ENCODE peak calls at places on chromosomes 7 and 10, in five cellular contexts. E is heart left ventricle, S is stomach, K is HCT116, B is body of pancreas. W is an unnamed sample. For H3K36me3, the result is how much of the 10 kb centered on the place peaks cover.

GRCh38 chr10:22340362-22341189 is 4.7 kb upstream of the SPAG6 start:
- DNase-seq in E (peak), S (peak), K (peak), B (peak), W (peak)

GRCh38 chr7:102304668-102305067 is 18.0 kb downstream of the SH2B2 start:
- DNase-seq in E (no peak), S (no peak), K (no peak), B (no peak), W (peak)

GRCh38 chr10:75233444-75234016 is 2.2 kb downstream of the COMTD1 start:
- DNase-seq in E (no peak), S (no peak), K (no peak), B (no peak), W (no peak)

GRCh38 chr7:50603288-50603687 is 38.1 kb upstream of the DDC start:
- DNase-seq in E (no peak), S (no peak), K (no peak), B (no peak), W (no peak)

GRCh38 chr7:47327698-47328391 is 254.1 kb downstream of the TNS3 start:
- DNase-seq in E (peak), S (peak), K (no peak), B (peak), W (peak)

GRCh38 chr7:158074896-158075632 is 512.6 kb downstream of the PTPRN2 start:
- DNase-seq in E (no peak), S (no peak), K (no peak), B (no peak), W (no peak)

GRCh38 chr10:133276435-133277201 is at the start of gene ADAM8:
- DNase-seq in E (no peak), S (peak), K (no peak), B (peak), W (no peak)

GRCh38 chr10:80136134-80136571 is 3.6 kb downstream of the PLAC9 start:
- DNase-seq in E (peak), S (peak), K (no peak), B (no peak), W (peak)

GRCh38 chr10:93452143-93452542 is 30.0 kb downstream of the MYOF start:
- DNase-seq in E (no peak), S (no peak), K (no peak), B (no peak), W (no peak)

GRCh38 chr10:68871731-68872342 is 29.3 kb upstream of the DDX50 start:
- DNase-seq in E (no peak), S (no peak), K (no peak), B (peak), W (peak)

GRCh38 chr7:17299477-17299991 is 1.1 kb downstream of the AHR start:
- DNase-seq in E (no peak), S (no peak), K (no peak), B (no peak), W (no peak)

GRCh38 chr7:130364446-130364845 is 15.8 kb upstream of the CPA1 start:
- DNase-seq in E (no peak), S (no peak), K (no peak), B (peak), W (no peak)

GRCh38 chr7:130365511-130366441 is 14.5 kb upstream of the CPA1 start:
- DNase-seq in E (no peak), S (peak), K (no peak), B (peak), W (peak)

GRCh38 chr7:130366561-130366960 is 13.7 kb upstream of the CPA1 start:
- DNase-seq in E (no peak), S (no peak), K (no peak), B (no peak), W (no peak)

GRCh38 chr7:130363156-130363847 is 17.0 kb upstream of the CPA1 start:
- DNase-seq in E (no peak), S (no peak), K (peak), B (peak), W (no peak)

DNA sequence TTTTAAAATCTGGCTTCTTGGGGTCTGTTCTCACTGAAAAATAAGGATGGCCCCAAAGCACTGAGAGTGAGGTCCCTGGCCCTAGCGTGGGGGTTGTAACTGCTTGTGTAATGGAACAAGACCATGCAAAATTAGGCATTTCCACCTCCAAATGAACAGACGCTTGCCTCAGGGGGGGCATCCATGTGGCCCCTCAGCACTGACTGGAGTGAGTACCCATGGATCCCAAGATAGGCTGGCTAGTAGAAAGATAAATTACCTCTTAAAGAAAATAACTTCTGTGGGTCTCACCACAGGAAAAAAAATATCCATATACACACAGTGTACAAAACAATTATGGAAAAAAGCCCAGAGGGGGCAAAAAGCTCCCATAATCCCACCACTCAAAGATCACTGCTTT is 15.2 kb upstream of the CPA1 start:
- DNase-seq in E (no peak), S (no peak), K (no peak), B (no peak), W (no peak)
- H3K27ac ChIP-seq in E (no peak), S (no peak), K (no peak), B (peak), W (peak)

GRCh38 chr7:77644774-77645173 is 51.5 kb upstream of the RSBN1L start:
- DNase-seq in E (no peak), S (no peak), K (no peak), B (no peak), W (no peak)
- TF ChIP-seq POLR2A in E (no peak), S (no peak), K (no peak), B (no peak), W (no peak)

GRCh38 chr10:78035933-78036583 is 2.4 kb downstream of the RPS24 start:
- DNase-seq in E (no peak), S (no peak), K (no peak), B (no peak), W (no peak)

GRCh38 chr10:78038791-78039547 is 5.3 kb downstream of the RPS24 start:
- DNase-seq in E (no peak), S (no peak), K (no peak), B (no peak), W (no peak)

GRCh38 chr10:78039743-78040142 is 6.1 kb downstream of the RPS24 start:
- DNase-seq in E (no peak), S (no peak), K (no peak), B (no peak), W (no peak)

GRCh38 chr10:78035437-78035836 is 1.8 kb downstream of the RPS24 start:
- DNase-seq in E (no peak), S (no peak), K (no peak), B (no peak), W (no peak)

DNA sequence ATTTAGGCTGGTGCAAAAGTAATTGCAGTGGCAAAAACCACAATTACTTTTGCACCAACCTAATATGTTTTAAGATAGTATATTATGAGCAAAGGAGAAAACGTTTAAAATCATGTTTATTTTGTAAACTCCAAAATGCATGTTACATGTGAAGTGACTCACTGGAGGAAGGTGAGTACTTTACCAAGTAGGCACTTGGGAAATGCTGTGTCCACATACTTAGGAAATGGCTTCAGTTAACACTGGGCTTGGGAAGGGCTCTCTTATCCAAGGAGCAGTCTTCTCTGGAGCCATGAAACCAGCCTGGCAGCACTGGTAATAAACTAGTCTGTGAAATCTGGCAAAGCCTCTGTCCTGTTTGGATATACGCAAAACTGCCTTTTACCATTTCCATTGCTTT is 4.4 kb downstream of the RPS24 start:
- DNase-seq in E (no peak), S (no peak), K (no peak), B (no peak), W (no peak)
- H3K36me3 ChIP-seq in E (half or more), S (half or more), K (half or more), B (under half), W (under half)

GRCh38 chr7:88218836-88219605 is 817 bp downstream of the SRI start:
- DNase-seq in E (peak), S (peak), K (no peak), B (peak), W (peak)

GRCh38 chr7:88216276-88216675 is 3.6 kb downstream of the SRI start:
- DNase-seq in E (no peak), S (no peak), K (no peak), B (no peak), W (no peak)

GRCh38 chr7:88217675-88218427 is 2.0 kb downstream of the SRI start:
- DNase-seq in E (no peak), S (no peak), K (no peak), B (no peak), W (no peak)

GRCh38 chr7:88219781-88220747 is at the start of gene SRI:
- DNase-seq in E (peak), S (peak), K (peak), B (peak), W (peak)

GRCh38 chr7:88218428-88218745 is 1.5 kb downstream of the SRI start:
- DNase-seq in E (no peak), S (no peak), K (no peak), B (no peak), W (no peak)
- H3K27ac ChIP-seq in E (peak), S (no peak), K (no peak), B (peak), W (peak)

GRCh38 chr10:72331575-72332422 is 22.9 kb downstream of the DNAJB12 start:
- DNase-seq in E (peak), S (peak), K (peak), B (peak), W (peak)
- TF ChIP-seq POLR2A in E (no peak), S (no peak), K (peak), B (peak), W (no peak)

GRCh38 chr10:103444478-103444877 is 7.7 kb downstream of the CALHM2 start:
- DNase-seq in E (no peak), S (no peak), K (no peak), B (no peak), W (no peak)

GRCh38 chr10:103445767-103446567 is 6.2 kb downstream of the CALHM2 start:
- DNase-seq in E (peak), S (no peak), K (no peak), B (peak), W (peak)

GRCh38 chr10:103443475-103444185 is 8.5 kb downstream of the CALHM2 start:
- DNase-seq in E (no peak), S (no peak), K (no peak), B (no peak), W (no peak)

GRCh38 chr10:103447187-103447586 is 5.0 kb downstream of the CALHM2 start:
- DNase-seq in E (no peak), S (no peak), K (no peak), B (no peak), W (no peak)

GRCh38 chr10:103445366-103445765 is 6.8 kb downstream of the CALHM2 start:
- DNase-seq in E (no peak), S (no peak), K (no peak), B (no peak), W (no peak)
- H3K36me3 ChIP-seq in E (half or more), S (half or more), K (half or more), B (under half), W (under half)

GRCh38 chr10:3239920-3240909 is 67.6 kb upstream of the PITRM1 start:
- DNase-seq in E (no peak), S (no peak), K (no peak), B (no peak), W (no peak)
- H3K27ac ChIP-seq in E (peak), S (no peak), K (no peak), B (no peak), W (peak)

GRCh38 chr7:128939861-128940410 is 2.2 kb downstream of the IRF5 start:
- DNase-seq in E (no peak), S (no peak), K (no peak), B (no peak), W (no peak)
- TF ChIP-seq POLR2A in E (no peak), S (no peak), K (no peak), B (no peak), W (no peak)

W was measured in uterus.